ENCODE peak calls at places on chromosomes 11 and 22, in four cellular contexts. L is glutamatergic neuron, O is HFF-Myc, D is pancreas. Y is an unnamed sample.

GRCh38 chr22:48796295-48797015 is 1031.2 kb downstream of the BRD1 start:
- DNase-seq in L (no peak), O (no peak), D (no peak), Y (no peak)

GRCh38 chr11:61910473-61911123 is 6.8 kb downstream of the RAB3IL1 start:
- DNase-seq in L (no peak), O (no peak), D (no peak), Y (no peak)

GRCh38 chr22:22684605-22685561 is 40.5 kb downstream of the GGTLC2 start:
- DNase-seq in L (peak; percentile 38), O (no peak), D (no peak), Y (no peak)

GRCh38 chr11:100830978-100831732 is 144.1 kb downstream of the ARHGAP42 start:
- DNase-seq in L (no peak), O (peak; percentile 52), D (no peak), Y (no peak)

GRCh38 chr22:43057641-43058040 is 31.6 kb downstream of the TTLL1 start:
- DNase-seq in L (no peak), O (no peak), D (peak; percentile 63), Y (no peak)

GRCh38 chr11:33564856-33565453 is 135.7 kb downstream of the C11orf91 start:
- DNase-seq in L (no peak), O (no peak), D (no peak), Y (no peak)

GRCh38 chr22:32695451-32695891 is 106.0 kb upstream of the TIMP3 start:
- DNase-seq in L (no peak), O (peak; percentile 56), D (no peak), Y (no peak)

GRCh38 chr11:27754035-27755017 is 54.1 kb upstream of the BDNF start:
- DNase-seq in L (no peak), O (no peak), D (no peak), Y (no peak)

GRCh38 chr11:104033561-104033960 is 2.9 kb upstream of the DDI1 start:
- DNase-seq in L (no peak), O (no peak), D (no peak), Y (no peak)

GRCh38 chr11:1303196-1303821 is 6.1 kb downstream of the TOLLIP start:
- DNase-seq in L (peak; percentile 48), O (no peak), D (peak; percentile 39), Y (no peak)

GRCh38 chr11:85947431-85948272 is 92.5 kb downstream of the CCDC83 start:
- DNase-seq in L (no peak), O (peak; percentile 53), D (peak; percentile 28), Y (no peak)

GRCh38 chr11:27701262-27702105 is 1.2 kb upstream of the BDNF start:
- DNase-seq in L (peak; percentile 27), O (no peak), D (no peak), Y (no peak)

GRCh38 chr11:73787051-73787642 is 527 bp upstream of the MRPL48 start:
- DNase-seq in L (no peak), O (no peak), D (no peak), Y (no peak)

GRCh38 chr22:21069375-21069774 is 23.6 kb downstream of the LRRC74B start:
- DNase-seq in L (no peak), O (no peak), D (no peak), Y (no peak)

GRCh38 chr11:126547161-126547560 is 191.7 kb downstream of the ST3GAL4 start:
- DNase-seq in L (no peak), O (peak; percentile 66), D (no peak), Y (no peak)

GRCh38 chr11:15793032-15793996 is 563.0 kb downstream of the SOX6 start:
- DNase-seq in L (no peak), O (no peak), D (no peak), Y (no peak)

GRCh38 chr11:58632510-58632909 is 10.0 kb downstream of the CNTF start:
- DNase-seq in L (no peak), O (no peak), D (peak; percentile 44), Y (no peak)

GRCh38 chr11:82683029-82683428 is 50.6 kb downstream of the FAM181B start:
- DNase-seq in L (peak; percentile 48), O (no peak), D (no peak), Y (no peak)

GRCh38 chr11:27460158-27460565 is 12.4 kb downstream of the LGR4 start:
- DNase-seq in L (no peak), O (no peak), D (peak; percentile 53), Y (no peak)

GRCh38 chr11:109612481-109612880 is 190.5 kb downstream of the C11orf87 start:
- DNase-seq in L (no peak), O (no peak), D (no peak), Y (no peak)

GRCh38 chr22:37249946-37250345 is 5.9 kb upstream of the RAC2 start:
- DNase-seq in L (peak; percentile 2), O (no peak), D (no peak), Y (no peak)

GRCh38 chr11:34266090-34266912 is 91.5 kb downstream of the ABTB2 start:
- DNase-seq in L (no peak), O (peak; percentile 96), D (no peak), Y (no peak)

GRCh38 chr22:19962909-19963806 is 21.5 kb upstream of the TXNRD2 start:
- DNase-seq in L (no peak), O (no peak), D (peak; percentile 93), Y (no peak)

GRCh38 chr11:65488273-65489058 is 10.4 kb upstream of the MALAT1 start:
- DNase-seq in L (peak; percentile 42), O (no peak), D (no peak), Y (no peak)

GRCh38 chr11:108556019-108556418 is 37.5 kb downstream of the EXPH5 start:
- DNase-seq in L (no peak), O (no peak), D (no peak), Y (no peak)
- TF ChIP-seq CTCF in L (no peak), O (no peak), D (no peak), Y (no peak)

DNA sequence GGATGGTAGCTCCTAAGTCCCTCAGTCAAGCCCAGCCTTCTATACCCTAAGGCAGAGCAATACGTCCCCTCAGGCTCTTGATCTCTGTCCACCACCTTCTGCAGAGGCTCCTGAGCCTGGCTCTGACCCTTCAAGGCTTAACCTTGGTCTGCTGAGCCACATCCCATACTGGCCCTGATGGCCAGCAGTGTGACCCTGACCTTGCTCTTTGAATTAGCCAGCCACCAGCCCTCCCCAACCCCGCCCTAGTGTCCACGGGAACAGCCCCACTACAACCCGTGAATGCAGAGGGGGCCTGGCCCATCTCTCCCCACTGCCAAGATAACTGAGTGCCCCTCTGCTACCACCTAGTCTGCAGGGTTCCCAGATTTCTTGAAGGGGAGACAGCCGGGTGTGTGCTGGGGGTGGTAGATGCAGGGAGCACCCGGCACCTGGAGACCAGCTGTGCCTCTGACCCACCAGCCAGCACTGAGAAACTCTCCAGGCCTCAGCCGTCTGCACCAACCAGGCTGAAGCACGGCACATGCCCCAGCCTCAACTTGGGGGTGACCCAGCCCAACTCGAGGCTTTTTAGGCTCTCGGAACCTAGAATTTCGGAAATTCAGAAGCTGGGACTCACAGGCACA is 6.2 kb downstream of the ARAP1 start:
- DNase-seq in L (no peak), O (no peak), D (no peak), Y (no peak)
- TF ChIP-seq CTCF in L (no peak), O (no peak), D (no peak), Y (no peak)

GRCh38 chr11:2825261-2825885 is 60.2 kb downstream of the CDKN1C start:
- DNase-seq in L (peak; percentile 8), O (no peak), D (no peak), Y (no peak)
- TF ChIP-seq CTCF in L (no peak), O (no peak), D (no peak), Y (no peak)

GRCh38 chr22:46997311-46997970 is 235.0 kb downstream of the TBC1D22A start:
- DNase-seq in L (no peak), O (no peak), D (no peak), Y (no peak)

GRCh38 chr22:46995501-46996360 is 233.3 kb downstream of the TBC1D22A start:
- DNase-seq in L (no peak), O (no peak), D (no peak), Y (no peak)

GRCh38 chr22:46994983-46995382 is 232.5 kb downstream of the TBC1D22A start:
- DNase-seq in L (no peak), O (no peak), D (no peak), Y (no peak)

GRCh38 chr22:46998346-46998745 is 235.9 kb downstream of the TBC1D22A start:
- DNase-seq in L (no peak), O (no peak), D (no peak), Y (no peak)

GRCh38 chr22:46996595-46997310 is 234.3 kb downstream of the TBC1D22A start:
- DNase-seq in L (no peak), O (no peak), D (peak; percentile 47), Y (no peak)
- TF ChIP-seq CTCF in L (no peak), O (peak; percentile 33), D (no peak), Y (no peak)

DNA sequence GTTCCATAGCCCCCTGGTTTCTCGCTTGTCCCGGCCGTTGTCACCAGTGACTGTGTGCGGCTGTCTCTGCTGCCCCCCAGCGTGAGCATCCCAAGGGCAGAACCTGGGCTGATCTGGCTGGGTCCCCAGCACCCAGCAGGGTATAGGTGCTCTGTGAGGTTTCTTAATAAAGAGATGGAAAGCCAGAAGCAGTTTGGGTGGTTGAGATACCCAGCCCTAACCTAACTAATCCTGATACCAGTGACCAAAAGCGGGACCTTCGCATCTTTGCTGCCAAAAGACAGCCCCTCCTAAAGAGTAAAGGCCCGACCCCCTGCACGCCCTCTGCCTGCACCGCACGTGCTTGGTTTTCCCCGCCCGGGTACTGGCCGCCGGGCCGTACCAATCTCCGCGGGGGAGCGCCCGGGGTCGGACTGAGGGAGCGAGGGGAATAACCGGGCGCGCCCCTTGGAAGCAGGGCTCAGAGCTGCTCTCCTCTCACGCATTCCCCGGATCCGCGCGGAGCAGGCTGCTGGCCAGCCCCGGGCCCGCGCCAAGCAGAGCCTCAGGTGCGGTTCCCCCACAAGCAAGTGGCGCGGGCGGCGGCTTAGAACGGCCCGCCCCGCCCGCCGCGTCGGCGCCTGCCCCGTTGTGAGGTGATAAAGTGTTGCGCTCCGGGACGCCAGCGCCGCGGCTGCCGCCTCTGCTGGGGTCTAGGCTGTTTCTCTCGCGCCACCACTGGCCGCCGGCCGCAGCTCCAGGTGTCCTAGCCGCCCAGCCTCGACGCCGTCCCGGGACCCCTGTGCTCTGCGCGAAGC is at the start of gene DGAT2:
- DNase-seq in L (peak; percentile 79), O (no peak), D (peak; percentile 62), Y (no peak)
- TF ChIP-seq CTCF in L (no peak), O (no peak), D (no peak), Y (no peak)